ENCODE peak calls at places on chromosomes 6 and 20, in six cellular contexts. D is H1, I is K562, K is HepG2, P is GM12892, F is GM12878. Z is an unnamed sample.
A peak's percentile ranks its signal among the peaks of the same experiment; 100 is the strongest.

GRCh38 chr20:21190866-21191265 is 65.0 kb downstream of the KIZ start:
- DNase-seq in D (no peak), I (no peak), K (no peak), P (no peak), F (no peak), Z (no peak)

GRCh38 chr6:154510144-154510905 is at the start of gene CNKSR3:
- DNase-seq in D (peak; percentile 87), I (peak; percentile 89), K (peak; percentile 95), P (peak; percentile 27), F (no peak), Z (peak; percentile 48)

GRCh38 chr6:130513770-130514169 is 148.0 kb downstream of the TMEM200A start:
- DNase-seq in D (no peak), I (no peak), K (no peak), P (no peak), F (peak; percentile 45), Z (no peak)

GRCh38 chr20:7371518-7372158 is 568.6 kb downstream of the HAO1 start:
- DNase-seq in D (no peak), I (no peak), K (no peak), P (no peak), F (no peak), Z (no peak)

GRCh38 chr6:142302427-142303190 is 802 bp downstream of the ADGRG6 start:
- DNase-seq in D (peak; percentile 52), I (no peak), K (peak; percentile 55), P (no peak), F (no peak), Z (no peak)

GRCh38 chr6:15073344-15073789 is 172.5 kb upstream of the JARID2 start:
- DNase-seq in D (no peak), I (no peak), K (no peak), P (no peak), F (peak; percentile 41), Z (no peak)

GRCh38 chr6:36130672-36131516 is 581 bp downstream of the MAPK13 start:
- DNase-seq in D (peak; percentile 78), I (peak; percentile 44), K (peak; percentile 73), P (peak; percentile 53), F (no peak), Z (peak; percentile 43)

GRCh38 chr6:73309784-73310502 is 44.1 kb downstream of the DPPA5 start:
- DNase-seq in D (peak; percentile 61), I (peak; percentile 79), K (no peak), P (peak; percentile 80), F (no peak), Z (peak; percentile 73)

GRCh38 chr20:23086056-23086551 is at the start of gene CD93:
- DNase-seq in D (no peak), I (peak; percentile 19), K (no peak), P (peak; percentile 39), F (no peak), Z (peak; percentile 26)

GRCh38 chr20:38321959-38322598 is 18.1 kb downstream of the BPI start:
- DNase-seq in D (no peak), I (peak; percentile 62), K (peak; percentile 57), P (no peak), F (no peak), Z (no peak)

GRCh38 chr6:93701526-93701925 is 282.2 kb upstream of the EPHA7 start:
- DNase-seq in D (no peak), I (no peak), K (no peak), P (no peak), F (no peak), Z (no peak)

GRCh38 chr6:25601797-25602679 is 50.0 kb upstream of the SCGN start:
- DNase-seq in D (no peak), I (peak; percentile 35), K (peak; percentile 60), P (no peak), F (no peak), Z (no peak)

GRCh38 chr6:151738267-151738666 is 69.2 kb upstream of the ESR1 start:
- DNase-seq in D (no peak), I (no peak), K (no peak), P (no peak), F (no peak), Z (no peak)

GRCh38 chr6:39208233-39208720 is 21.0 kb downstream of the KCNK5 start:
- DNase-seq in D (no peak), I (no peak), K (no peak), P (no peak), F (no peak), Z (no peak)

GRCh38 chr6:131828080-131828479 is 20.3 kb downstream of the ENPP1 start:
- DNase-seq in D (no peak), I (no peak), K (no peak), P (no peak), F (no peak), Z (no peak)

GRCh38 chr20:12394786-12395185 is 477.1 kb downstream of the BTBD3 start:
- DNase-seq in D (no peak), I (no peak), K (no peak), P (no peak), F (no peak), Z (no peak)

GRCh38 chr6:42050897-42051653 is 751 bp downstream of the TAF8 start:
- DNase-seq in D (no peak), I (no peak), K (no peak), P (no peak), F (no peak), Z (no peak)

GRCh38 chr20:44961868-44962267 is 1.7 kb upstream of the TOMM34 start:
- DNase-seq in D (no peak), I (no peak), K (peak; percentile 30), P (no peak), F (no peak), Z (no peak)

GRCh38 chr20:13430346-13431002 is 208.3 kb downstream of the TASP1 start:
- DNase-seq in D (no peak), I (no peak), K (peak; percentile 92), P (no peak), F (peak; percentile 17), Z (no peak)

GRCh38 chr6:13229205-13230085 is 98.9 kb downstream of the TBC1D7 start:
- DNase-seq in D (no peak), I (no peak), K (peak; percentile 49), P (peak; percentile 40), F (peak; percentile 88), Z (peak; percentile 25)

GRCh38 chr6:51495016-51495805 is 592.2 kb downstream of the PKHD1 start:
- DNase-seq in D (no peak), I (no peak), K (no peak), P (no peak), F (no peak), Z (no peak)

GRCh38 chr6:157831424-157832249 is 8.6 kb downstream of the SNX9 start:
- DNase-seq in D (no peak), I (no peak), K (no peak), P (no peak), F (no peak), Z (no peak)

GRCh38 chr20:51750770-51751388 is 17.3 kb downstream of the ATP9A start:
- DNase-seq in D (no peak), I (no peak), K (no peak), P (no peak), F (no peak), Z (no peak)

GRCh38 chr20:51750037-51750769 is 18.0 kb downstream of the ATP9A start:
- DNase-seq in D (no peak), I (no peak), K (peak; percentile 96), P (no peak), F (no peak), Z (no peak)

GRCh38 chr20:51752343-51752951 is 15.7 kb downstream of the ATP9A start:
- DNase-seq in D (no peak), I (no peak), K (peak; percentile 71), P (no peak), F (no peak), Z (no peak)

GRCh38 chr20:51747182-51747911 is 20.8 kb downstream of the ATP9A start:
- DNase-seq in D (no peak), I (no peak), K (no peak), P (no peak), F (no peak), Z (no peak)

DNA sequence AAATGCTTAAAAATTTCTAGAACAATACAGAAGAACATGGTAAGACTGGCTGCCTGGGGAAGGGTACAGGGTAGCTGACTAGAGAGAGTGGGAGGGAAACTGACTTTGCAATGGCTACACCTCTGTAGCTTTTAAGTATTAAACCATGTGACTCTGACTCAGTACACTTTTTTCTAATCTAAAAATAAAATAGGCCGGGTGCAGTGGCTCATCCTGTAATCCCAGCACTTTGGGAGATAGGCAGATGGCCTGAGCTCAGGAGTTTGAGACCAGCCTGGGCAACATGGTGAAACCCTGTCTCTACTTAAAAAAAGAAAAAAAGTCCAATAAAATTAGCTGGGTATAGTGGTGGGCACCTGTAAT is 18.5 kb downstream of the ATP9A start:
- DNase-seq in D (no peak), I (no peak), K (no peak), P (no peak), F (no peak), Z (no peak)
- TF ChIP-seq TAF1 in D (no peak), I (no peak), K (no peak), P (no peak), F (no peak), Z (no peak)

GRCh38 chr20:47547034-47547387 is 45.3 kb downstream of the NCOA3 start:
- DNase-seq in D (no peak), I (no peak), K (no peak), P (no peak), F (no peak), Z (no peak)
- TF ChIP-seq TAF1 in D (no peak), I (no peak), K (no peak), P (no peak), F (no peak), Z (no peak)

GRCh38 chr6:85747654-85748053 is 105.0 kb upstream of the SYNCRIP start:
- DNase-seq in D (no peak), I (no peak), K (peak; percentile 53), P (no peak), F (no peak), Z (no peak)

GRCh38 chr6:85751374-85752055 is 108.8 kb upstream of the SYNCRIP start:
- DNase-seq in D (no peak), I (no peak), K (no peak), P (no peak), F (no peak), Z (no peak)

GRCh38 chr6:85749236-85749635 is 106.5 kb upstream of the SYNCRIP start:
- DNase-seq in D (no peak), I (no peak), K (no peak), P (no peak), F (no peak), Z (no peak)

GRCh38 chr6:85744571-85744970 is 101.9 kb upstream of the SYNCRIP start:
- DNase-seq in D (no peak), I (no peak), K (peak; percentile 9), P (no peak), F (no peak), Z (no peak)

DNA sequence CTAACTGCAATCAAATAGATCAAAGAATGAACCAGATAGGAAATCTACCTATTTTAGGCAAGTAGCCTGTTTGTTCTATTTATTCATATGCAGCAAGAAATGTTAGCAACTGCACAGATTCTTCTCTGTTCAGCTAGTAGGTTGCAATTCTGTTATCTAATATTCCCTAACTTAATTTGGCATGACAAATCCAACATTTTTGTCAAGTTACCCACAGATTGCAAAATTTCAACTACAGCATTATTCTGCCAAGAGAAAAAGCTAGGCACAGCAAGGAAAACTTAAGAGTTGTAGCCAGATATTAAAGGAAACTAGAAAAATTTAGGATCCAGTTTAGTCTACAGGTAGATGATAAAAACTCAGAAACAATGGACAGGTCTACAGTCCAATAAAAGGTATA is 104.4 kb upstream of the SYNCRIP start:
- DNase-seq in D (no peak), I (no peak), K (no peak), P (no peak), F (no peak), Z (no peak)
- TF ChIP-seq TAF1 in D (no peak), I (no peak), K (no peak), P (no peak), F (no peak), Z (no peak)

GRCh38 chr6:23213193-23213592 is 643.8 kb downstream of the HDGFL1 start:
- DNase-seq in D (no peak), I (no peak), K (no peak), P (no peak), F (no peak), Z (no peak)
- TF ChIP-seq TAF1 in D (no peak), I (no peak), K (no peak), P (no peak), F (no peak), Z (no peak)

GRCh38 chr20:51183443-51183842 is 160.5 kb upstream of the KCNG1 start:
- DNase-seq in D (no peak), I (no peak), K (no peak), P (no peak), F (no peak), Z (no peak)
- TF ChIP-seq TAF1 in D (no peak), I (no peak), K (no peak), P (no peak), F (no peak), Z (no peak)

Z was measured in GM12891.